ENCODE peak calls at places on chromosomes 5 and 9, in five cellular contexts. M, U, X, N and J are unnamed samples.

GRCh38 chr5:92147263-92147662 is 764.1 kb upstream of the ARRDC3 start:
- DNase-seq in M (no peak), U (no peak), X (no peak), N (no peak), J (no peak)

GRCh38 chr5:13553896-13554295 is 390.6 kb downstream of the DNAH5 start:
- DNase-seq in M (peak; percentile 4), U (peak; percentile 5), X (no peak), N (no peak), J (no peak)

GRCh38 chr5:113514263-113514590 is 733 bp downstream of the YTHDC2 start:
- DNase-seq in M (no peak), U (no peak), X (peak; percentile 17), N (no peak), J (no peak)

GRCh38 chr9:128882677-128883590 is 1.0 kb downstream of the LRRC8A start:
- DNase-seq in M (no peak), U (peak; percentile 49), X (peak; percentile 31), N (peak; percentile 31), J (no peak)

GRCh38 chr5:156327306-156327705 is 342 bp downstream of the SGCD start:
- DNase-seq in M (no peak), U (no peak), X (no peak), N (no peak), J (no peak)

GRCh38 chr9:21506910-21507795 is 25.0 kb upstream of the IFNE start:
- DNase-seq in M (peak; percentile 45), U (peak; percentile 79), X (no peak), N (no peak), J (no peak)

GRCh38 chr9:107224252-107224651 is 58.8 kb upstream of the RAD23B start:
- DNase-seq in M (no peak), U (no peak), X (no peak), N (no peak), J (no peak)

GRCh38 chr5:126253406-126253805 is 169.8 kb upstream of the GRAMD2B start:
- DNase-seq in M (no peak), U (no peak), X (no peak), N (no peak), J (no peak)

GRCh38 chr9:5949103-5949699 is 58.5 kb downstream of the MLANA start:
- DNase-seq in M (peak; percentile 43), U (no peak), X (no peak), N (no peak), J (peak; percentile 15)

GRCh38 chr5:149005077-149005892 is 57.6 kb downstream of the SH3TC2 start:
- DNase-seq in M (peak; percentile 21), U (no peak), X (no peak), N (no peak), J (no peak)

GRCh38 chr5:170154297-170154696 is 48.6 kb downstream of the FOXI1 start:
- DNase-seq in M (no peak), U (no peak), X (no peak), N (no peak), J (no peak)

GRCh38 chr9:137070906-137071275 is 534 bp upstream of the SAPCD2 start:
- DNase-seq in M (no peak), U (no peak), X (peak; percentile 64), N (no peak), J (no peak)

GRCh38 chr5:40679071-40679997 is at the start of gene PTGER4:
- DNase-seq in M (peak; percentile 93), U (peak; percentile 93), X (peak; percentile 32), N (peak; percentile 98), J (peak; percentile 34)

GRCh38 chr9:137660144-137660543 is 41.3 kb downstream of the EHMT1 start:
- DNase-seq in M (no peak), U (no peak), X (no peak), N (no peak), J (no peak)

GRCh38 chr5:68848086-68848485 is 245.7 kb upstream of the SLC30A5 start:
- DNase-seq in M (no peak), U (no peak), X (no peak), N (no peak), J (no peak)

GRCh38 chr5:13278148-13278547 is 666.3 kb downstream of the DNAH5 start:
- DNase-seq in M (peak; percentile 18), U (no peak), X (no peak), N (peak; percentile 20), J (no peak)

GRCh38 chr5:18236386-18236785 is 602.1 kb downstream of the TAF11L14 start:
- DNase-seq in M (peak; percentile 10), U (no peak), X (no peak), N (no peak), J (no peak)

GRCh38 chr5:159099049-159099760 is 511 bp downstream of the EBF1 start:
- DNase-seq in M (peak; percentile 58), U (peak; percentile 43), X (no peak), N (peak; percentile 52), J (no peak)

GRCh38 chr5:30802961-30803705 is 390.4 kb upstream of the CDH6 start:
- DNase-seq in M (no peak), U (no peak), X (no peak), N (no peak), J (no peak)

GRCh38 chr9:76866689-76867088 is 39.2 kb downstream of the PRUNE2 start:
- DNase-seq in M (peak; percentile 80), U (no peak), X (no peak), N (no peak), J (no peak)

GRCh38 chr5:179055436-179055835 is 4.7 kb upstream of the ZNF354C start:
- DNase-seq in M (no peak), U (no peak), X (no peak), N (no peak), J (no peak)

GRCh38 chr5:179054876-179055275 is 5.3 kb upstream of the ZNF354C start:
- DNase-seq in M (no peak), U (no peak), X (no peak), N (no peak), J (no peak)

GRCh38 chr5:179051784-179052183 is 8.4 kb upstream of the ZNF354C start:
- DNase-seq in M (no peak), U (no peak), X (no peak), N (no peak), J (no peak)

DNA sequence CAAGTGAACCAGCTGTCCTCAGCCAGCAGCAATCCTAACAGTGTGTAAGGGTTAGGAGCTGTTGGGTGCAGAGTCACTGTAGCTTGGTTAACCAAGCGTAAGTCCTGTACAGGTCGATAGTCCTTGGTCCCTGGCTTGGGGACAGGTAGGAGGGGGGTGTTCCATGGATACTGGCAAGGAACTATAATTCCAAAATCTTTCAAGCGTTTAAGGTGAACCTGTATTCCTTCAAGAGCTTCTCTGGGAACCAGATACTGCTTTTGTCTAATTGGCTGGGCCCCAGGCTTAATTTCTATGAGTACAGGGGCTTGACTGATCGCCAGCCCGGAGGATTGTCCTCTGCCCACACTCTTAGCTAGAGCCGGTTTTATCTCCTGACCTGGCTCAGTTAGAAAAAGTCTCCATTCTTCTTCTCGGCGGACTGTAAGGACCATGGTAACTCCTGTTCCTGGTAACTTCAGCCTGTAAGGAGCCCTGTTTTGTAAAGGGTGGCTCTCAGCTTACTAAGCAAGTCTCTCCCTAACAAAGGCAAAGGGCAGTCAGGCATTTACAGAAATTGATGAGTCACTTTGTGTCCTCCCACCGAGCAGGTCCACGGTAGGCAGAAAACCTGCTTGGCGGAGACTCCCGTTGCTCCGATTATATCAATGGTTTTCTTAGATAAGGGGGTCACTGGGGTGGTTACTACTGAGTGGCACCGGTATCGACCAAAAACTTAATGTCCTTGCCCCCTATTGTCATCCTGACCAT is 6.0 kb upstream of the ZNF354C start:
- DNase-seq in M (no peak), U (no peak), X (no peak), N (no peak), J (no peak)
- H3K4me1 ChIP-seq in M (no peaks in the 10 kb centered on the region), U (no peaks in the 10 kb centered on the region), X (no peaks in the 10 kb centered on the region), N (no peaks in the 10 kb centered on the region), J (no peaks in the 10 kb centered on the region)

DNA sequence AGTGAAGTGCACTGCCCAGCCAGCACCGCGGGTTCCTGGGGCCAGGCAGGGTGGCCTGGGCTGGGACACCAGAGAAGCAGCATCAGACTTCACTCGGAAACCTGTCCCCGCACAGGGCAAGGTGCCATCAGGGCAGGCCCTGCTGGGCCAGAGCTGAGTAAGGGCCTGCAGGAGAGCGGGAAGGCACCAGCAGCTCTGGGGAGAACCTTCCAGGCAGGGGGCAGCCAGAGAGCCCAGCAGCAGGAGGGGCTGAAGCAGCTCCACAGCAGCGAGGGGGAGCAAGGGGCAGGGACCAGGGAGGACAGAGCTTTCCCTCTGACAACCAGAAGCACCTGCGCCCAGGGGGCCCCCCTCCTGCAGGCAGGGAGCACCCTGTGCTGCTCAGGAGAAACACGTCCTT is 61.1 kb downstream of the VAV2 start:
- DNase-seq in M (no peak), U (no peak), X (no peak), N (no peak), J (no peak)
- TF ChIP-seq MYC in M (no peak), U (no peak), X (no peak), N (no peak), J (no peak)

GRCh38 chr9:96159596-96159995 is 142.4 kb downstream of the HSD17B3 start:
- DNase-seq in M (no peak), U (no peak), X (no peak), N (no peak), J (no peak)

GRCh38 chr9:96160168-96160567 is 141.8 kb downstream of the HSD17B3 start:
- DNase-seq in M (no peak), U (no peak), X (no peak), N (no peak), J (no peak)

GRCh38 chr9:96158147-96158546 is 143.8 kb downstream of the HSD17B3 start:
- DNase-seq in M (no peak), U (no peak), X (no peak), N (no peak), J (no peak)

GRCh38 chr9:96157675-96158074 is 144.3 kb downstream of the HSD17B3 start:
- DNase-seq in M (no peak), U (no peak), X (no peak), N (no peak), J (no peak)

DNA sequence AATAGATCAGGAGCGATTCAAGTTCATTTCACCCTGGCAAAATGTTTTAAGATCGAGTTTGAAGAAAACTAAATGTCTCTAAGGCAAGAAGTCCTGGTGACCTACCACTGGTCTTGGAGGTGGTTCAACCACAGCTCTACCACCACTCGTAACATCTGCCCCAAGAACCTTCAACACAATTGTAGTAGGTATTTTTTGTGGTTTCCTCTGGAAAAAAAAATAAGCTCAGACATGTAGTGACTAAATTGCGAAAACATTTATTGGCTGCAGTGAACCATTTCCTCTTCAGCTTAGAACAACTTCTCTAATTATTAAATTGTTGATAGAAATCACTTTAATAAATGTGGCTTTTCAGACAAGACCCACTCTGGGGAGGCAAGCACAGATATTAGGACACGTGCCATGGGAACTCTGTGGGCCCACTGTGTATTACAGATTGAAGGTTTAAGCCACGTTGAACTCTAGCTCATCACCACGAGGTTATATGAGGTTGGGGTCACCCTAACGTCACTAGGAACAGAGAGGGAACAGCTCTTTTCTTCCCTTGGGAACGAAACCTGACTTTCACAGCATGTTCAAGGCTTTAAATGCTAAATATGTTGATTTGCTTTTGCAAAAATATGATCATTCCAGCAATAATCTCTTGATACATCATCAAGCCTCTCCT is 142.9 kb downstream of the HSD17B3 start:
- DNase-seq in M (no peak), U (peak; percentile 37), X (no peak), N (no peak), J (no peak)
- H3K4me1 ChIP-seq in M (no peaks in the 10 kb centered on the region), U (peaks cover 12% of the 10 kb centered on the region), X (no peaks in the 10 kb centered on the region), N (no peaks in the 10 kb centered on the region), J (peaks cover 8% of the 10 kb centered on the region)

GRCh38 chr5:79513519-79514390 is at the start of gene HOMER1:
- DNase-seq in M (peak; percentile 78), U (peak; percentile 83), X (peak; percentile 58), N (peak; percentile 88), J (no peak)

GRCh38 chr5:79512692-79513518 is 1.0 kb downstream of the HOMER1 start:
- DNase-seq in M (no peak), U (peak; percentile 48), X (no peak), N (peak; percentile 24), J (no peak)

GRCh38 chr5:79510638-79511037 is 3.3 kb downstream of the HOMER1 start:
- DNase-seq in M (no peak), U (no peak), X (no peak), N (no peak), J (no peak)

GRCh38 chr5:79514391-79515105 is 614 bp upstream of the HOMER1 start:
- DNase-seq in M (peak; percentile 96), U (peak; percentile 86), X (peak; percentile 72), N (peak; percentile 92), J (peak; percentile 78)

GRCh38 chr5:79511945-79512493 is 1.9 kb downstream of the HOMER1 start:
- DNase-seq in M (no peak), U (peak; percentile 39), X (no peak), N (no peak), J (no peak)
- TF ChIP-seq MYC in M (no peak), U (no peak), X (no peak), N (no peak), J (no peak)